ENCODE peak calls at places on chromosomes 2 and 18, in six cellular contexts. One of them, this sample, is unnamed.

GRCh38 chr2:46563110-46563731 is 83.9 kb downstream of the TMEM247 start:
- DNase-seq in fibroblast of mammary gland: no peak
- DNase-seq in astrocyte: no peak
- DNase-seq in neural progenitor cell: no peak
- DNase-seq in prostate gland: no peak
- DNase-seq in PC-9: no peak
- DNase-seq in this sample: no peak

GRCh38 chr2:232476045-232476444 is 11.6 kb downstream of the ECEL1 start:
- DNase-seq in fibroblast of mammary gland: no peak
- DNase-seq in neural progenitor cell: no peak
- DNase-seq in prostate gland: no peak
- DNase-seq in astrocyte: no peak
- DNase-seq in PC-9: no peak
- DNase-seq in this sample: no peak

GRCh38 chr18:27605107-27605834 is 420.2 kb upstream of the CHST9 start:
- DNase-seq in astrocyte: peak
- DNase-seq in PC-9: peak
- DNase-seq in neural progenitor cell: peak
- DNase-seq in prostate gland: peak
- DNase-seq in fibroblast of mammary gland: peak
- DNase-seq in this sample: peak

GRCh38 chr18:12278765-12279682 is 24.9 kb downstream of the CIDEA start:
- DNase-seq in astrocyte: peak
- DNase-seq in PC-9: no peak
- DNase-seq in fibroblast of mammary gland: peak
- DNase-seq in neural progenitor cell: peak
- DNase-seq in prostate gland: peak
- DNase-seq in this sample: peak

GRCh38 chr18:10015288-10015701 is 101.5 kb downstream of the VAPA start:
- DNase-seq in astrocyte: peak
- DNase-seq in fibroblast of mammary gland: peak
- DNase-seq in prostate gland: no peak
- DNase-seq in neural progenitor cell: no peak
- DNase-seq in PC-9: no peak
- DNase-seq in this sample: peak

GRCh38 chr2:188365058-188365641 is 73.5 kb downstream of the GULP1 start:
- DNase-seq in prostate gland: no peak
- DNase-seq in astrocyte: no peak
- DNase-seq in fibroblast of mammary gland: no peak
- DNase-seq in neural progenitor cell: no peak
- DNase-seq in PC-9: no peak
- DNase-seq in this sample: no peak

GRCh38 chr2:200966770-200967169 is 3.3 kb upstream of the ORC2 start:
- DNase-seq in astrocyte: peak
- DNase-seq in PC-9: peak
- DNase-seq in neural progenitor cell: no peak
- DNase-seq in fibroblast of mammary gland: peak
- DNase-seq in prostate gland: no peak
- DNase-seq in this sample: peak

GRCh38 chr18:48670751-48671560 is 132.1 kb downstream of the CTIF start:
- DNase-seq in astrocyte: no peak
- DNase-seq in neural progenitor cell: no peak
- DNase-seq in fibroblast of mammary gland: no peak
- DNase-seq in prostate gland: no peak
- DNase-seq in PC-9: no peak
- DNase-seq in this sample: no peak

GRCh38 chr2:164066095-164066494 is 330.3 kb upstream of the FIGN start:
- DNase-seq in astrocyte: no peak
- DNase-seq in PC-9: no peak
- DNase-seq in neural progenitor cell: no peak
- DNase-seq in prostate gland: no peak
- DNase-seq in fibroblast of mammary gland: no peak
- DNase-seq in this sample: no peak

GRCh38 chr2:241659150-241659739 is 21.8 kb downstream of the ATG4B start:
- DNase-seq in PC-9: peak
- DNase-seq in prostate gland: peak
- DNase-seq in astrocyte: peak
- DNase-seq in neural progenitor cell: peak
- DNase-seq in fibroblast of mammary gland: peak
- DNase-seq in this sample: peak

GRCh38 chr18:53421869-53422268 is 802.6 kb downstream of the MBD2 start:
- DNase-seq in PC-9: no peak
- DNase-seq in neural progenitor cell: no peak
- DNase-seq in fibroblast of mammary gland: no peak
- DNase-seq in astrocyte: no peak
- DNase-seq in prostate gland: no peak
- DNase-seq in this sample: no peak

GRCh38 chr18:35345460-35345921 is 1.3 kb upstream of the ZNF24 start:
- DNase-seq in PC-9: no peak
- DNase-seq in prostate gland: peak
- DNase-seq in neural progenitor cell: peak
- DNase-seq in astrocyte: no peak
- DNase-seq in fibroblast of mammary gland: no peak
- DNase-seq in this sample: no peak

GRCh38 chr2:17311771-17312511 is 206.3 kb downstream of the RAD51AP2 start:
- DNase-seq in neural progenitor cell: no peak
- DNase-seq in PC-9: no peak
- DNase-seq in prostate gland: no peak
- DNase-seq in fibroblast of mammary gland: no peak
- DNase-seq in astrocyte: peak
- DNase-seq in this sample: no peak

GRCh38 chr18:5890261-5890605 is 5.1 kb downstream of the TMEM200C start:
- DNase-seq in astrocyte: peak
- DNase-seq in fibroblast of mammary gland: no peak
- DNase-seq in prostate gland: no peak
- DNase-seq in PC-9: no peak
- DNase-seq in neural progenitor cell: no peak
- DNase-seq in this sample: no peak

GRCh38 chr2:203878060-203878459 is 10.5 kb downstream of the CTLA4 start:
- DNase-seq in PC-9: no peak
- DNase-seq in neural progenitor cell: no peak
- DNase-seq in astrocyte: no peak
- DNase-seq in prostate gland: no peak
- DNase-seq in fibroblast of mammary gland: peak
- DNase-seq in this sample: peak

GRCh38 chr2:28009732-28010131 is 119.2 kb downstream of the BABAM2 start:
- DNase-seq in PC-9: no peak
- DNase-seq in fibroblast of mammary gland: peak
- DNase-seq in neural progenitor cell: no peak
- DNase-seq in prostate gland: peak
- DNase-seq in astrocyte: no peak
- DNase-seq in this sample: no peak

GRCh38 chr2:240440251-240440650 is 4.8 kb downstream of the GPC1 start:
- DNase-seq in neural progenitor cell: no peak
- DNase-seq in prostate gland: no peak
- DNase-seq in PC-9: no peak
- DNase-seq in fibroblast of mammary gland: no peak
- DNase-seq in astrocyte: no peak
- DNase-seq in this sample: no peak

GRCh38 chr2:230677182-230677946 is 35.3 kb upstream of the CAB39 start:
- DNase-seq in prostate gland: no peak
- DNase-seq in PC-9: no peak
- DNase-seq in fibroblast of mammary gland: peak
- DNase-seq in neural progenitor cell: no peak
- DNase-seq in astrocyte: no peak
- DNase-seq in this sample: peak

GRCh38 chr18:80238651-80239260 is 8.6 kb downstream of the PARD6G start:
- DNase-seq in prostate gland: no peak
- DNase-seq in fibroblast of mammary gland: no peak
- DNase-seq in PC-9: no peak
- DNase-seq in neural progenitor cell: no peak
- DNase-seq in astrocyte: no peak
- DNase-seq in this sample: no peak

GRCh38 chr18:627211-627610 is 30.2 kb upstream of the TYMS start:
- DNase-seq in fibroblast of mammary gland: peak
- DNase-seq in neural progenitor cell: no peak
- DNase-seq in PC-9: no peak
- DNase-seq in prostate gland: no peak
- DNase-seq in astrocyte: no peak
- DNase-seq in this sample: peak

GRCh38 chr2:24558781-24559540 is 67.9 kb downstream of the NCOA1 start:
- DNase-seq in PC-9: no peak
- DNase-seq in prostate gland: no peak
- DNase-seq in neural progenitor cell: no peak
- DNase-seq in astrocyte: no peak
- DNase-seq in fibroblast of mammary gland: no peak
- DNase-seq in this sample: no peak

GRCh38 chr2:205633994-205634393 is 48.3 kb upstream of the NRP2 start:
- DNase-seq in prostate gland: no peak
- DNase-seq in PC-9: no peak
- DNase-seq in fibroblast of mammary gland: peak
- DNase-seq in neural progenitor cell: no peak
- DNase-seq in astrocyte: no peak
- DNase-seq in this sample: peak

GRCh38 chr2:69755862-69756467 is 14.0 kb downstream of the ANXA4 start:
- DNase-seq in PC-9: peak
- DNase-seq in astrocyte: peak
- DNase-seq in neural progenitor cell: no peak
- DNase-seq in prostate gland: peak
- DNase-seq in fibroblast of mammary gland: peak
- DNase-seq in this sample: peak

GRCh38 chr2:122070241-122070731 is 314.8 kb downstream of the TSN start:
- DNase-seq in neural progenitor cell: peak
- DNase-seq in fibroblast of mammary gland: no peak
- DNase-seq in PC-9: no peak
- DNase-seq in prostate gland: no peak
- DNase-seq in astrocyte: peak
- DNase-seq in this sample: peak

GRCh38 chr2:173750332-173750731 is 214.8 kb downstream of the SP3 start:
- DNase-seq in neural progenitor cell: peak
- DNase-seq in prostate gland: no peak
- DNase-seq in fibroblast of mammary gland: peak
- DNase-seq in astrocyte: peak
- DNase-seq in PC-9: no peak
- DNase-seq in this sample: peak

GRCh38 chr18:62510744-62511143 is 12.1 kb upstream of the ZCCHC2 start:
- DNase-seq in neural progenitor cell: no peak
- DNase-seq in prostate gland: no peak
- DNase-seq in fibroblast of mammary gland: no peak
- DNase-seq in astrocyte: no peak
- DNase-seq in PC-9: no peak
- DNase-seq in this sample: no peak

GRCh38 chr18:62500966-62501591 is 21.7 kb upstream of the ZCCHC2 start:
- DNase-seq in prostate gland: peak
- DNase-seq in neural progenitor cell: no peak
- DNase-seq in astrocyte: no peak
- DNase-seq in PC-9: no peak
- DNase-seq in fibroblast of mammary gland: no peak
- DNase-seq in this sample: no peak

GRCh38 chr18:62509779-62510178 is 13.0 kb upstream of the ZCCHC2 start:
- DNase-seq in astrocyte: no peak
- DNase-seq in prostate gland: no peak
- DNase-seq in PC-9: no peak
- DNase-seq in fibroblast of mammary gland: no peak
- DNase-seq in neural progenitor cell: no peak
- DNase-seq in this sample: no peak

GRCh38 chr18:62505669-62506494 is 16.9 kb upstream of the ZCCHC2 start:
- DNase-seq in prostate gland: no peak
- DNase-seq in neural progenitor cell: no peak
- DNase-seq in fibroblast of mammary gland: no peak
- DNase-seq in PC-9: no peak
- DNase-seq in astrocyte: no peak
- DNase-seq in this sample: no peak

GRCh38 chr18:62506495-62507143 is 16.2 kb upstream of the ZCCHC2 start:
- DNase-seq in astrocyte: no peak
- DNase-seq in prostate gland: no peak
- DNase-seq in neural progenitor cell: no peak
- DNase-seq in fibroblast of mammary gland: no peak
- DNase-seq in PC-9: no peak
- DNase-seq in this sample: no peak
- H3K4me3 ChIP-seq in astrocyte: no peak
- H3K4me3 ChIP-seq in prostate gland: peak
- H3K4me3 ChIP-seq in neural progenitor cell: no peak
- H3K4me3 ChIP-seq in fibroblast of mammary gland: peak
- H3K4me3 ChIP-seq in PC-9: peak
- H3K4me3 ChIP-seq in this sample: peak

GRCh38 chr2:85011747-85012146 is 40.8 kb downstream of the KCMF1 start:
- DNase-seq in neural progenitor cell: peak
- DNase-seq in prostate gland: no peak
- DNase-seq in PC-9: no peak
- DNase-seq in astrocyte: no peak
- DNase-seq in fibroblast of mammary gland: no peak
- DNase-seq in this sample: no peak
- TF ChIP-seq CTCF in neural progenitor cell: peak
- TF ChIP-seq CTCF in prostate gland: no peak
- TF ChIP-seq CTCF in PC-9: no peak
- TF ChIP-seq CTCF in astrocyte: no peak
- TF ChIP-seq CTCF in fibroblast of mammary gland: peak
- TF ChIP-seq CTCF in this sample: no peak

DNA sequence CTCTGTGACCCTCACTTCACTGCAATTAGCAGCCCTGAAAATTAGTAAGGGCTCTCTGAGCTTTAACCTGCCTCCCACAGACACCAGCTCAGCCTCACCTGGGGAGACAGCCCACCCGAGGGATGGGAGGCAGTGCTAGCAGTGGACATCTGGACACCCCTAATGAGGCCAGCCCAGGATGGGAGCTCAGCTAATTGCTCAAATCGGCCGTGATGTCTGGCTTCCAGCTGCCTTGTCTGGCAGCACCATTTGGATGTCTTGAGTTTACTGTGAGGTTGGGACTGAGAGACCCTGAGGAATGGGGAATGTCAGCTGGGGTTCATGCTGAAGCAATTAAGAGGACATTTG is 365.6 kb downstream of the TNS1 start:
- DNase-seq in astrocyte: no peak
- DNase-seq in PC-9: no peak
- DNase-seq in prostate gland: no peak
- DNase-seq in neural progenitor cell: peak
- DNase-seq in fibroblast of mammary gland: no peak
- DNase-seq in this sample: no peak
- H3K4me3 ChIP-seq in astrocyte: no peak
- H3K4me3 ChIP-seq in PC-9: no peak
- H3K4me3 ChIP-seq in prostate gland: no peak
- H3K4me3 ChIP-seq in neural progenitor cell: no peak
- H3K4me3 ChIP-seq in fibroblast of mammary gland: no peak
- H3K4me3 ChIP-seq in this sample: no peak

DNA sequence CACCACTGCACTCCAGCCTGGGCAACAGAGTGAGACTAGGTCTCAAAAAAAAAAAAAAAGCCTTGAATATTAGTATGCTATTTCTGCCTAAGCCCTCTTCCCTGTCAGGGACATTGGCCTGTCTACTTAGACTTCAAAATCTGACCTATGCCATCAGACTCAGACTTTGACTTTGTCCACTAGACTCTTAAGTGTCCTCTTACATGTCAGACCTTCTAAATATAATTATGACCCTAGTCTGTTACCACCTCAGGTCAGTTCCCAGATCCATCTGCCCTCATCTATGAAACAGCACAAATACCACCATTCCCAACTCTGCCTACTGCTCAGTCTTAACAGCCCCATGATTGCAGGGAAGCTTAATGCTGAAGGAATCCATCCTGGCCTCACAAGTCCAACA is 244.6 kb downstream of the ZEB2 start:
- DNase-seq in neural progenitor cell: no peak
- DNase-seq in astrocyte: no peak
- DNase-seq in PC-9: no peak
- DNase-seq in fibroblast of mammary gland: no peak
- DNase-seq in prostate gland: no peak
- DNase-seq in this sample: no peak
- TF ChIP-seq CTCF in neural progenitor cell: no peak
- TF ChIP-seq CTCF in astrocyte: no peak
- TF ChIP-seq CTCF in PC-9: no peak
- TF ChIP-seq CTCF in fibroblast of mammary gland: no peak
- TF ChIP-seq CTCF in prostate gland: no peak
- TF ChIP-seq CTCF in this sample: no peak

GRCh38 chr18:24378598-24378997 is 19.0 kb downstream of the OSBPL1A start:
- DNase-seq in fibroblast of mammary gland: no peak
- DNase-seq in neural progenitor cell: peak
- DNase-seq in prostate gland: no peak
- DNase-seq in astrocyte: no peak
- DNase-seq in PC-9: no peak
- DNase-seq in this sample: no peak
- H3K4me3 ChIP-seq in fibroblast of mammary gland: no peak
- H3K4me3 ChIP-seq in neural progenitor cell: no peak
- H3K4me3 ChIP-seq in prostate gland: no peak
- H3K4me3 ChIP-seq in astrocyte: no peak
- H3K4me3 ChIP-seq in PC-9: no peak
- H3K4me3 ChIP-seq in this sample: no peak

This sample was measured in AG10803.